ENCODE peak calls at places on chromosomes 7 and 10, in five cellular contexts. G, U, P, Y and O are unnamed samples.

GRCh38 chr10:60139798-60140566 is 233.6 kb upstream of the CCDC6 start:
- DNase-seq in U (no peak), P (no peak), Y (no peak), G (peak; percentile 65), O (no peak)

GRCh38 chr10:35563266-35563891 is 41.8 kb upstream of the GJD4 start:
- DNase-seq in P (no peak), G (peak; percentile 78), Y (peak; percentile 49), U (peak; percentile 79), O (peak; percentile 84)

GRCh38 chr7:121832347-121832746 is 40.6 kb upstream of the PTPRZ1 start:
- DNase-seq in U (no peak), P (no peak), Y (no peak), G (no peak), O (no peak)

GRCh38 chr7:124031919-124032318 is 948 bp downstream of the TMEM229A start:
- DNase-seq in P (no peak), Y (no peak), G (no peak), U (no peak), O (no peak)

GRCh38 chr7:128219646-128220045 is 21.4 kb upstream of the LEP start:
- DNase-seq in G (no peak), U (peak; percentile 20), Y (no peak), P (no peak), O (no peak)

GRCh38 chr7:23713285-23714235 is 3.5 kb downstream of the STK31 start:
- DNase-seq in P (no peak), G (no peak), Y (no peak), U (no peak), O (no peak)

GRCh38 chr7:16993543-16993942 is 111.8 kb upstream of the AGR3 start:
- DNase-seq in P (no peak), G (no peak), U (no peak), Y (no peak), O (no peak)

GRCh38 chr7:27031289-27032172 is 64.3 kb downstream of the HOXA1 start:
- DNase-seq in G (peak; percentile 56), P (no peak), Y (no peak), U (no peak), O (peak; percentile 23)

GRCh38 chr10:18005781-18006456 is 54.2 kb downstream of the SLC39A12 start:
- DNase-seq in P (no peak), U (no peak), G (peak; percentile 79), Y (no peak), O (no peak)

GRCh38 chr10:51585742-51586141 is 113.7 kb downstream of the CSTF2T start:
- DNase-seq in P (no peak), Y (no peak), G (no peak), U (no peak), O (no peak)

DNA sequence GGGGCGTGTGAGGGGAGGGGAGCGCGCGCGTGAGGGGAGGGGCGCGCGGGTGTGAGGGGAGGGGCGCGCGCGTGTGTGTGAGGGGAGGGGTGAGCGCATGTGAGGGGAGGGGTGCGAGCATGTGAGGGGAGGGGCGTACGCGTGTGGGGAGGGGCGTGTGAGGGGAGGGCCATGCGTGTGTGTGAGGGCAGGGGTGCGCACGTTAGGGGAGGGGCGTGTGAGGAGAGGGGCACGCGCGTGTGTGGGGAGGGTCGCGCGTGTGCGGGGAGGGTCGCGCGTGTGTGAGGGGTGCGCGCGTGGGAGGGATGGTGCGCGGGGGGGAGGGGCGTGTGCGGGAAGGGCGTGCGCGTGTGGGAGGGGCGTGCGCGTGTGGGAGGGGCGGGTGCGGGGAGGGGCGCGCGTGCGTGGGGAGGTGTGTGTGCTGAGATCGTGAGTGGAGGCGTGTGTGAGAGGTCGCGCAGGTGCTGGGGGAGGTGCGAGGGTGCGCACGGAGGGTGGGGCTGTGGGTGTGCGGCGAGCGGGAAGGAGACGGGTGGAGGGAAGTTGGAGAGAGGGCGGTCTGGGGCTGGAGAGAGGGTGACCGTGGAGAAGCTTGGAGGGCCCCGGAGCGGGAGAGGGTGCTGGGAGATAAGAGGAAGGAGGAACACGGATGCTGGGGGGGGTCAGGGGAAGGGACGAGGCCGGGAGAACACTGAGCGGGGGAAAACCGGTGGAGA is 19.7 kb downstream of the MXI1 start:
- DNase-seq in Y (peak; percentile 49), P (peak; percentile 89), U (peak; percentile 85), G (no peak), O (peak; percentile 88)
- TF ChIP-seq POLR2A in Y (no peak), P (no peak), U (no peak), G (no peak), O (no peak)

GRCh38 chr7:92528958-92529264 is 316 bp downstream of the RBM48 start:
- DNase-seq in U (no peak), G (no peak), P (no peak), Y (no peak), O (no peak)

GRCh38 chr7:92528188-92528957 is at the start of the genes PEX1 and RBM48:
- DNase-seq in G (peak; percentile 100), Y (peak; percentile 99), U (peak; percentile 98), P (peak; percentile 97), O (peak; percentile 99)

GRCh38 chr7:92523110-92523509 is 5.2 kb downstream of the PEX1 start:
- DNase-seq in G (no peak), Y (no peak), P (no peak), U (no peak), O (no peak)

GRCh38 chr7:92527300-92528187 is 776 bp downstream of the PEX1 start:
- DNase-seq in G (peak; percentile 72), Y (peak; percentile 37), P (peak; percentile 64), U (no peak), O (peak; percentile 81)
- TF ChIP-seq POLR2A in G (no peak), Y (no peak), P (no peak), U (no peak), O (peak; percentile 43)

GRCh38 chr10:46555366-46555712 is 1.1 kb downstream of the GPRIN2 start:
- DNase-seq in Y (no peak), G (no peak), U (peak; percentile 64), P (no peak), O (no peak)

GRCh38 chr10:46558141-46558410 is 1.6 kb upstream of the GPRIN2 start:
- DNase-seq in P (no peak), U (no peak), Y (no peak), G (no peak), O (no peak)

GRCh38 chr10:46557319-46558140 is 1.1 kb upstream of the GPRIN2 start:
- DNase-seq in U (peak; percentile 68), Y (no peak), P (peak; percentile 74), G (no peak), O (no peak)

GRCh38 chr10:46555713-46556514 is 544 bp downstream of the GPRIN2 start:
- DNase-seq in U (peak; percentile 66), Y (no peak), P (peak; percentile 78), G (no peak), O (no peak)

DNA sequence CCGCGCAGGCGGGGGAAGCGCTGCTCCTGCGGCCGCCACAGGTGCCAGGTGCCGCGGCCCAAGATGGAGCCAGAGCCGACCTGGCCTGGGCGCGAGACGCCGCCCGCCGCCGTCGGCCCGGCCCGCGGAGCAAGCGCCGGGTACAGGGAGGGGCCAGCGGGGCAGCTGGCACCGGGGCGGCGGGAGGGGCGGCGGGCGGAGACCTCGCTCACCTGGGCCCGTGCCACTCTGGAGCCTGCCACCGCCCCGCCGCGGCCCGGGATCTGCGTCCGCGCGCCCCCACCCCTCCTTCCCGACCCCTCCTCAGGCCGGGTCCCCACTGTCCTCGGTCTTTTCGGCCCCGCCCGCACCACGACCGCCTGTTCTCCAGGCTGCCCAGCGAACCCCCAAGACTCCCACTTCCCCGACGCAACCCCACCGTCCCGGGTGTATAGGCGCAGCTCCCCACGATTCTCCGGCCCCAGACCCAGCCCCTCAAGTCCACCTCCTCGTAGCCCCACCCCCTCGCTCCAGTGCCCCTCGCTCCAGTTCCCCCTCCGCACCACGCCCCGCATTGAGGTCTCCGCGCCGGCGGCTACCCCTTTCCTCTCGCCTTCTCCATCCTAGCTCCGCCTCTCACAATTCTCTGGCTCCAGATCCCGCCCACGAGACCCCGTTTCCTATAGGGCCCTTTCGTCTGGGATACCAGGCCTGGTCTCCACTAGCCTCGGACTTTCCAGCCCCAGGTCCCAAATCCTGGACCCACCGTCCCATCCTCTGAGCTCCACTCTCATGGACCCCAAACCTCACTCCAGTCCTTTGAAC is at the start of gene GPRIN2:
- DNase-seq in G (no peak), P (peak; percentile 66), Y (no peak), U (peak; percentile 72), O (no peak)
- TF ChIP-seq POLR2A in G (no peak), P (no peak), Y (no peak), U (no peak), O (no peak)

DNA sequence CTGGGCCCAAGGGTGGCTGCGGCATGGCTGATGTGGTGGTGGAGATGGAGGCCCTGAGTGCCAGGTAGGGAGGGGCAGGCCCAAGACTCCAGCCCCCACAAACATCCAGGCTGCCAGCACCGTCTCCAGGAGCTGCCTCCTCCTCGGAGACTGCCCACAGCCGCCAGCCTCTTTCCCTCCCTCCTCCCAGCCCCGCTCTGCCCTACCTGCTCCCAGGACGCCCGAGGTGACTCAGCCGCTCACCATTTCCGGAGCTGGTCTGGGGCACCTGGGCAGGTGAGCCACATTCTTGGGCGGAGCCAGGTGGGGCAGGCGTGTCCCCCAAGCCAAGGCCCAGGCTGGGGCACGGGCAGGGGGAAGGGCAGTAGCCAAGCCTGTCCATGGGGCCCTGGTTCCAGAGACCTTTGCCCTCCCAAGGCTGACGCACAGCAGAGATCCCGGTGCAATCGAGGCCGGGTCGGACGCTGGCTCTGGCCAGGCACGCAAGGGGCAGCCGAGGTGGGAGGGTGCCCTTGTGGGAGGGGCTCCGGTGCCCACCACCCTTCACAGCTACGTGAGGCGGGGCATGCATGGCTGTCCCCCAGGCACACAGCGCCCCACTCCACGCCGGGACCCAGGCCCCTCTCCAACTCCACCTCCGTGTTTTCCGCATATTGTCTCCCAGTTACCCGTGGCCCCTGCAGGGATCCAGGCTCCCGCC is 8.8 kb downstream of the ADAP1 start:
- DNase-seq in G (no peak), P (peak; percentile 61), U (peak; percentile 60), Y (peak; percentile 86), O (no peak)
- TF ChIP-seq POLR2A in G (no peak), P (no peak), U (no peak), Y (no peak), O (no peak)

GRCh38 chr7:108002726-108003590 is at the start of gene LAMB1:
- DNase-seq in P (peak; percentile 83), G (peak; percentile 83), U (peak; percentile 94), Y (no peak), O (no peak)
- TF ChIP-seq POLR2A in P (no peak), G (peak; percentile 97), U (peak; percentile 83), Y (no peak), O (no peak)